ENCODE peak calls at places on chromosomes 3 and 15, in six cellular contexts. Z is MM.1S, Q is GM23248, T is HCT116, S is PC-3, G is SK-N-SH. E is an unnamed sample.

GRCh38 chr3:12598890-12599289 is 42.0 kb downstream of the MKRN2 start:
- DNase-seq in Q (no peak), G (no peak), Z (no peak), T (no peak), S (no peak), E (no peak)

GRCh38 chr15:59362339-59362738 is 10.3 kb downstream of the MYO1E start:
- DNase-seq in Z (no peak), S (no peak), T (no peak), Q (no peak), G (no peak), E (no peak)

GRCh38 chr3:150451329-150452084 is 43.4 kb downstream of the TSC22D2 start:
- DNase-seq in Z (no peak), G (no peak), T (no peak), S (no peak), Q (no peak), E (no peak)

GRCh38 chr3:184651945-184652344 is 59.9 kb downstream of the MAGEF1 start:
- DNase-seq in Z (no peak), G (no peak), S (peak; percentile 54), T (no peak), Q (no peak), E (no peak)

GRCh38 chr3:58564456-58565160 is 12.6 kb downstream of the FAM107A start:
- DNase-seq in Z (no peak), G (no peak), T (no peak), Q (peak; percentile 89), S (peak; percentile 96), E (no peak)

GRCh38 chr3:18036486-18036885 is 294.1 kb upstream of the TBC1D5 start:
- DNase-seq in G (no peak), Q (no peak), T (no peak), Z (no peak), S (no peak), E (no peak)

GRCh38 chr3:20316238-20316637 is 130.2 kb upstream of the SGO1 start:
- DNase-seq in Z (no peak), S (peak; percentile 26), G (no peak), Q (no peak), T (no peak), E (no peak)

GRCh38 chr15:81372571-81372970 is 1.4 kb downstream of the TMC3 start:
- DNase-seq in S (no peak), Z (no peak), T (no peak), Q (no peak), G (no peak), E (no peak)

GRCh38 chr15:95017950-95018349 is 786.6 kb downstream of the MCTP2 start:
- DNase-seq in T (no peak), S (peak; percentile 8), Q (no peak), Z (no peak), G (peak; percentile 1), E (no peak)

GRCh38 chr3:130854208-130854864 is 39.5 kb upstream of the ATP2C1 start:
- DNase-seq in S (no peak), Q (no peak), T (no peak), G (no peak), Z (peak; percentile 65), E (no peak)

GRCh38 chr3:52135332-52135731 is 18.9 kb downstream of the POC1A start:
- DNase-seq in T (no peak), Q (no peak), G (no peak), Z (no peak), S (no peak), E (no peak)

GRCh38 chr3:127459205-127459604 is 131.3 kb downstream of the TPRA1 start:
- DNase-seq in Z (no peak), Q (no peak), T (no peak), S (no peak), G (no peak), E (no peak)

GRCh38 chr15:100628746-100629145 is 26.4 kb downstream of the ASB7 start:
- DNase-seq in S (no peak), T (no peak), G (no peak), Q (no peak), Z (no peak), E (no peak)

GRCh38 chr3:105866656-105867653 is 1.9 kb downstream of the CBLB start:
- DNase-seq in Q (peak; percentile 72), S (peak; percentile 59), Z (peak; percentile 74), T (no peak), G (no peak), E (peak; percentile 75)

GRCh38 chr15:79595995-79596622 is 164.0 kb downstream of the MINAR1 start:
- DNase-seq in G (peak; percentile 84), Z (peak; percentile 96), S (peak; percentile 94), Q (peak; percentile 88), T (peak; percentile 95), E (peak; percentile 98)

GRCh38 chr3:192887701-192888100 is 30.0 kb downstream of the MB21D2 start:
- DNase-seq in Z (no peak), G (no peak), T (no peak), S (peak; percentile 59), Q (no peak), E (no peak)

GRCh38 chr15:53918180-53919079 is 59.8 kb upstream of the UNC13C start:
- DNase-seq in Q (no peak), Z (peak; percentile 35), G (no peak), S (no peak), T (no peak), E (no peak)

GRCh38 chr15:63354771-63355650 is 26.6 kb downstream of the CA12 start:
- DNase-seq in T (no peak), G (no peak), S (no peak), Z (no peak), Q (no peak), E (no peak)

GRCh38 chr3:188546835-188547670 is 393.1 kb downstream of the LPP start:
- DNase-seq in Z (no peak), G (no peak), S (peak; percentile 82), T (no peak), Q (peak; percentile 29), E (no peak)

GRCh38 chr3:195034101-195034500 is 236.9 kb downstream of the XXYLT1 start:
- DNase-seq in G (no peak), Z (no peak), S (no peak), T (no peak), Q (no peak), E (no peak)

GRCh38 chr15:68517285-68517711 is 61.5 kb upstream of the CORO2B start:
- DNase-seq in G (no peak), Q (peak; percentile 61), T (no peak), Z (no peak), S (no peak), E (no peak)

GRCh38 chr3:187227658-187228258 is 30.5 kb downstream of the RTP1 start:
- DNase-seq in G (no peak), Z (no peak), T (no peak), S (peak; percentile 84), Q (peak; percentile 89), E (no peak)

GRCh38 chr15:82117296-82117695 is 71.5 kb upstream of the MEX3B start:
- DNase-seq in Z (no peak), Q (no peak), T (no peak), S (no peak), G (no peak), E (no peak)

GRCh38 chr15:66755298-66756068 is 53.4 kb downstream of the SMAD6 start:
- DNase-seq in Q (no peak), Z (no peak), S (no peak), T (no peak), G (no peak), E (no peak)
- H3K9ac ChIP-seq in Q (no peak overlapping the region), Z (no peak overlapping the region), S (no peak overlapping the region), T (no peak overlapping the region), G (no peak overlapping the region), E (no peak overlapping the region)

GRCh38 chr3:78360849-78361248 is 1321.0 kb downstream of the ROBO2 start:
- DNase-seq in S (no peak), G (no peak), Q (no peak), T (no peak), Z (no peak), E (no peak)
- H3K9me2 ChIP-seq in S (no peaks in the 10 kb centered on the region), G (no peaks in the 10 kb centered on the region), Q (no peaks in the 10 kb centered on the region), T (no peaks in the 10 kb centered on the region), Z (no peaks in the 10 kb centered on the region), E (no peaks in the 10 kb centered on the region)

DNA sequence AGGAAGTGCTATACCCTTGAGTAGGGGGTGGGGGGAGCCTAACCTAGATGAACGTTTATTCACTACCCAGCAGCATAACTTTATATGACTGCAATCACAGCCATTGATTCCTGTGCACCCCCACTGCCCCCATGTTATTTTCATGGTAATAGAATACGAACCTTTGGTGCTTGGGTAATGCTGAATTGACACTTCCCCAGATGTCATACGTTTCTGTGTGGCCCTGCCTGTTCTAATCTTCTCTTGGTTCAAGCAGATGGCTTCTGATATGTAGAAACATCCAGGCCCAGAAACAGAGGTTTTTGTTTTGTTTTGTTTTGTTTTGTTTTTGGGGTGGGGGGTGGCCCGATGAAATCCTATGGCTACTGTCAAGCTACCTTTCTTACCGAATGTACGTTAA is 237.9 kb upstream of the TOPAZ1 start:
- DNase-seq in Z (peak; percentile 65), S (no peak), T (no peak), Q (no peak), G (no peak), E (no peak)
- H3K27ac ChIP-seq in Z (peak overlapping the region; percentile 46), S (no peak overlapping the region), T (no peak overlapping the region), Q (no peak overlapping the region), G (no peak overlapping the region), E (no peak overlapping the region)

GRCh38 chr3:22372292-22372949 is 621.4 kb upstream of the ZNF385D start:
- DNase-seq in Z (no peak), Q (peak; percentile 40), T (no peak), S (no peak), G (peak; percentile 81), E (no peak)
- H3K9ac ChIP-seq in Z (no peak overlapping the region), Q (no peak overlapping the region), T (no peak overlapping the region), S (no peak overlapping the region), G (no peak overlapping the region), E (no peak overlapping the region)

E was measured in Karpas-422.